ENCODE peak calls at places on chromosomes 6 and 20, in nine cellular contexts. L is amygdala; G is stimulated activated CD4-positive, alpha-beta T cell treated with anti-CD3 and anti-CD28 coated beads, Interleukin-4, amount 100 ng/mL, for 1 hour; P is astrocyte of the hippocampus; N is occipital lobe; X is HFFc6; F is mucosa of descending colon; A is sciatic nerve; R is fibroblast of villous mesenchyme. K is an unnamed sample.

GRCh38 chr6:136728033-136728939 is 64.0 kb downstream of the MAP3K5 start:
- DNase-seq in L (no peak), G (no peak), P (no peak), N (no peak), X (no peak), F (no peak), A (no peak), R (peak), K (peak)

GRCh38 chr6:109793793-109794192 is 102.7 kb downstream of the FIG4 start:
- DNase-seq in L (no peak), G (no peak), P (peak), N (no peak), X (peak), F (no peak), A (no peak), R (peak), K (peak)

GRCh38 chr6:20879526-20879925 is 345.3 kb downstream of the CDKAL1 start:
- DNase-seq in L (no peak), G (no peak), P (peak), N (no peak), X (no peak), F (no peak), A (no peak), R (no peak), K (no peak)

GRCh38 chr6:90110971-90111370 is 185.7 kb downstream of the BACH2 start:
- DNase-seq in L (no peak), G (peak), P (no peak), N (no peak), X (no peak), F (no peak), A (no peak), R (no peak), K (no peak)

GRCh38 chr6:136706431-136706830 is 85.8 kb downstream of the MAP3K5 start:
- DNase-seq in L (peak), G (no peak), P (no peak), N (peak), X (no peak), F (no peak), A (no peak), R (no peak), K (no peak)

GRCh38 chr20:25005220-25005619 is 12.7 kb upstream of the APMAP start:
- DNase-seq in L (peak), G (no peak), P (peak), N (no peak), X (peak), F (no peak), A (peak), R (no peak), K (no peak)

GRCh38 chr6:43716099-43716498 is 28.5 kb upstream of the MRPS18A start:
- DNase-seq in L (peak), G (no peak), P (peak), N (no peak), X (no peak), F (no peak), A (no peak), R (no peak), K (no peak)

GRCh38 chr6:160028487-160029275 is 59.8 kb downstream of the IGF2R start:
- DNase-seq in L (no peak), G (no peak), P (no peak), N (no peak), X (no peak), F (no peak), A (no peak), R (no peak), K (no peak)

GRCh38 chr6:152981989-152982767 is 663 bp downstream of the FBXO5 start:
- DNase-seq in L (no peak), G (no peak), P (peak), N (no peak), X (no peak), F (peak), A (peak), R (no peak), K (no peak)

GRCh38 chr6:27040244-27041042 is 207.1 kb upstream of the PRSS16 start:
- DNase-seq in L (no peak), G (no peak), P (no peak), N (no peak), X (no peak), F (no peak), A (no peak), R (no peak), K (no peak)

GRCh38 chr6:101516553-101516952 is 123.0 kb downstream of the GRIK2 start:
- DNase-seq in L (no peak), G (no peak), P (no peak), N (no peak), X (no peak), F (no peak), A (no peak), R (peak), K (no peak)

GRCh38 chr20:44494266-44494665 is 18.6 kb downstream of the TTPAL start:
- DNase-seq in L (no peak), G (no peak), P (peak), N (no peak), X (peak), F (no peak), A (no peak), R (no peak), K (peak)

GRCh38 chr6:6788394-6789020 is 200.0 kb downstream of the LY86 start:
- DNase-seq in L (no peak), G (no peak), P (no peak), N (no peak), X (no peak), F (no peak), A (no peak), R (no peak), K (no peak)

GRCh38 chr6:43060034-43060754 is 763 bp downstream of the KLC4 start:
- DNase-seq in L (no peak), G (no peak), P (peak), N (no peak), X (no peak), F (peak), A (no peak), R (peak), K (no peak)

GRCh38 chr6:34237722-34238506 is 1.2 kb downstream of the HMGA1 start:
- DNase-seq in L (no peak), G (peak), P (peak), N (no peak), X (no peak), F (peak), A (peak), R (peak), K (peak)

GRCh38 chr6:158040051-158040803 is 58.6 kb downstream of the SYNJ2 start:
- DNase-seq in L (no peak), G (peak), P (peak), N (no peak), X (peak), F (peak), A (no peak), R (peak), K (peak)

GRCh38 chr6:20960067-20960466 is 425.8 kb downstream of the CDKAL1 start:
- DNase-seq in L (no peak), G (no peak), P (no peak), N (no peak), X (no peak), F (no peak), A (no peak), R (no peak), K (no peak)

GRCh38 chr6:40810176-40810575 is 223.0 kb upstream of the LRFN2 start:
- DNase-seq in L (no peak), G (no peak), P (no peak), N (no peak), X (peak), F (no peak), A (no peak), R (no peak), K (no peak)

GRCh38 chr20:58688838-58689237 is 3.8 kb upstream of the NPEPL1 start:
- DNase-seq in L (no peak), G (no peak), P (no peak), N (no peak), X (no peak), F (no peak), A (no peak), R (peak), K (no peak)

GRCh38 chr20:32506721-32507120 is 78.4 kb downstream of the NOL4L start:
- DNase-seq in L (no peak), G (no peak), P (no peak), N (no peak), X (no peak), F (peak), A (no peak), R (no peak), K (no peak)

GRCh38 chr20:50191566-50192363 is 1.1 kb downstream of the CEBPB start:
- DNase-seq in L (no peak), G (peak), P (peak), N (peak), X (peak), F (peak), A (peak), R (no peak), K (peak)

GRCh38 chr20:21615617-21616080 is 89.8 kb upstream of the PAX1 start:
- DNase-seq in L (peak), G (peak), P (peak), N (peak), X (peak), F (peak), A (peak), R (peak), K (peak)

GRCh38 chr20:21507275-21508229 is 6.3 kb downstream of the NKX2-2 start:
- DNase-seq in L (no peak), G (no peak), P (no peak), N (no peak), X (no peak), F (no peak), A (no peak), R (no peak), K (no peak)

GRCh38 chr6:57035549-57035948 is 10.9 kb upstream of the KIAA1586 start:
- DNase-seq in L (no peak), G (no peak), P (no peak), N (no peak), X (no peak), F (no peak), A (no peak), R (no peak), K (no peak)

GRCh38 chr6:100663219-100663863 is 198.6 kb upstream of the SIM1 start:
- DNase-seq in L (no peak), G (no peak), P (peak), N (no peak), X (peak), F (no peak), A (no peak), R (peak), K (peak)

GRCh38 chr20:16701296-16701695 is 28.5 kb upstream of the SNRPB2 start:
- DNase-seq in L (no peak), G (peak), P (no peak), N (no peak), X (no peak), F (no peak), A (no peak), R (no peak), K (peak)

K was measured in HCEC 1CT.